ENCODE peak calls at places on chromosomes 12 and 14, in seven cellular contexts. I, N, V, P, H, R and W are unnamed samples.

GRCh38 chr14:51828017-51828797 is 32.2 kb upstream of the GNG2 start:
- DNase-seq in I (no peak), N (peak; percentile 71), V (peak; percentile 57), P (no peak), H (peak; percentile 79), R (no peak), W (peak; percentile 79)

GRCh38 chr14:95830386-95830785 is 46.2 kb upstream of the TUNAR start:
- DNase-seq in I (no peak), N (no peak), V (peak; percentile 82), P (no peak), H (no peak), R (no peak), W (no peak)

GRCh38 chr14:50031534-50032313 is 84.6 kb downstream of the VCPKMT start:
- DNase-seq in I (no peak), N (peak; percentile 24), V (no peak), P (no peak), H (no peak), R (peak; percentile 46), W (no peak)

GRCh38 chr12:16475521-16475920 is 128.1 kb downstream of the MGST1 start:
- DNase-seq in I (no peak), N (no peak), V (no peak), P (no peak), H (no peak), R (no peak), W (no peak)

GRCh38 chr12:78384541-78384940 is 480.0 kb upstream of the SYT1 start:
- DNase-seq in I (no peak), N (no peak), V (no peak), P (no peak), H (no peak), R (no peak), W (no peak)

GRCh38 chr14:105489607-105490317 is 1.3 kb upstream of the TEDC1 start:
- DNase-seq in I (peak; percentile 93), N (peak; percentile 86), V (no peak), P (peak; percentile 94), H (peak; percentile 94), R (peak; percentile 78), W (no peak)

GRCh38 chr14:64082837-64083236 is 211.3 kb downstream of the ESR2 start:
- DNase-seq in I (no peak), N (peak; percentile 45), V (no peak), P (peak; percentile 19), H (no peak), R (no peak), W (no peak)

GRCh38 chr14:74140374-74140850 is 55.7 kb downstream of the LIN52 start:
- DNase-seq in I (peak; percentile 29), N (no peak), V (no peak), P (peak; percentile 79), H (no peak), R (peak; percentile 30), W (no peak)

GRCh38 chr14:69316449-69317391 is 56.8 kb downstream of the GALNT16 start:
- DNase-seq in I (no peak), N (peak; percentile 97), V (no peak), P (peak; percentile 8), H (peak; percentile 44), R (peak; percentile 100), W (peak; percentile 34)

GRCh38 chr12:47237751-47238211 is 158.0 kb upstream of the AMIGO2 start:
- DNase-seq in I (no peak), N (peak; percentile 9), V (no peak), P (no peak), H (no peak), R (peak; percentile 62), W (no peak)

GRCh38 chr12:93442411-93443340 is 929 bp upstream of the UBE2N start:
- DNase-seq in I (no peak), N (no peak), V (no peak), P (no peak), H (peak; percentile 65), R (no peak), W (no peak)

GRCh38 chr12:124856842-124857178 is 6.9 kb downstream of the SCARB1 start:
- DNase-seq in I (no peak), N (no peak), V (no peak), P (no peak), H (no peak), R (no peak), W (no peak)

GRCh38 chr12:124855275-124855957 is 8.2 kb downstream of the SCARB1 start:
- DNase-seq in I (no peak), N (no peak), V (no peak), P (no peak), H (no peak), R (no peak), W (no peak)

GRCh38 chr12:124854637-124855184 is 9.0 kb downstream of the SCARB1 start:
- DNase-seq in I (no peak), N (no peak), V (no peak), P (no peak), H (no peak), R (no peak), W (no peak)

GRCh38 chr12:124857921-124858461 is 5.7 kb downstream of the SCARB1 start:
- DNase-seq in I (no peak), N (no peak), V (no peak), P (no peak), H (no peak), R (no peak), W (no peak)

DNA sequence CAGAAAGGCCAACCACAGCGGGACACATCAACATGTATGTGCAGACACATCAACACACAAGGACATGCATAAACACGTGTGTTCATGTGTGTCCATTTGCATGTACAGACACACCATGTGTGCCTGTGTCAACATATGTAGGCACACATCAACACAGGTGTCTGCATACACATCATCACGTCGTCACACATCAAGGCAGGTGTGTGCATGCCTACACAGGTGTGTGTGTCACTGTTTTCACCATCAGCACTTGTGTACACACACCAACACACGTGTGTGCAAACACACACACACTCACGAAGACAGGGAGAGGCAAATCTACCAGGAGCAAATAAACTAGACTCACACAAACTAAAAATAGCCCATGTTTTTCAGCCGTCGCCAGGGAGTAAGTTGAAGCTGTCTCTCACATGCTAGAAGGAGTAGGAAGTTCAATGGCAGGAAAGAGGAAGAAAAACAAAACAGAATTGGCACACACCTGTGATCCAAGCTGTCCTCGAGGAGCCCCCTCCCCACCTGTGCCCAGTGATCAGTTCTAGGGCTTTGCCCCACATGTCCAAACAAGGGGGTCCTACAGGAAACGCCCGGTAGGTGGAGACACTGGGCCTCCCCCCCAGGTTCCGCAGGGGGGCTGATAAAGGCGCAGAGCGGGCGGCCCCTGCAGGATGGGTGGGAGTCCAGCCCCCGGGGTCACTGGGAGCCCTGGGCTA is 7.4 kb downstream of the SCARB1 start:
- DNase-seq in I (peak; percentile 37), N (no peak), V (no peak), P (no peak), H (no peak), R (no peak), W (no peak)
- TF ChIP-seq CTCF in I (peak; percentile 40), N (peak; percentile 27), V (peak; percentile 34), P (no peak), H (peak; percentile 35), R (no peak), W (no peak)

DNA sequence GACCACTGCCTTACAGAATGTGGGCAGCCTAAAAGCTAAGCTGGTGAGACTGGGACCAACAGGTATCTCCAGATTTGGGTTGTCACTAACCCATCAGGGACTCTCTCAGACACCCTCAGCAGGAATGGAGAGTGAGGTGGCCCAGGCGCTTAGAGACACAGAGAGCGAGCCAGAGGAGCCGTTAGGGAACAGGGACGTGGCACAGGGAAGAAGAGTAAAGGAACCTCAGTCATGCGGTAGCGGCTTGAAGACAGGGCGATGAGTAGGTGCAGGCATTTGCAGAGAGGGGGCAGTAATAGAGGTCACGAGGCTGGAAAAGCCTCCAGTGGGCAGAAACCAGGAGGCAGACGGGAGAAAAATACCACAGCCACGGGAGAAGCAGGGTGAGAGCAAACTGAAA is 158.0 kb upstream of the CCND2 start:
- DNase-seq in I (peak; percentile 75), N (no peak), V (peak; percentile 62), P (no peak), H (peak; percentile 85), R (no peak), W (peak; percentile 41)
- TF ChIP-seq CTCF in I (peak; percentile 60), N (no peak), V (no peak), P (no peak), H (peak; percentile 90), R (no peak), W (no peak)

DNA sequence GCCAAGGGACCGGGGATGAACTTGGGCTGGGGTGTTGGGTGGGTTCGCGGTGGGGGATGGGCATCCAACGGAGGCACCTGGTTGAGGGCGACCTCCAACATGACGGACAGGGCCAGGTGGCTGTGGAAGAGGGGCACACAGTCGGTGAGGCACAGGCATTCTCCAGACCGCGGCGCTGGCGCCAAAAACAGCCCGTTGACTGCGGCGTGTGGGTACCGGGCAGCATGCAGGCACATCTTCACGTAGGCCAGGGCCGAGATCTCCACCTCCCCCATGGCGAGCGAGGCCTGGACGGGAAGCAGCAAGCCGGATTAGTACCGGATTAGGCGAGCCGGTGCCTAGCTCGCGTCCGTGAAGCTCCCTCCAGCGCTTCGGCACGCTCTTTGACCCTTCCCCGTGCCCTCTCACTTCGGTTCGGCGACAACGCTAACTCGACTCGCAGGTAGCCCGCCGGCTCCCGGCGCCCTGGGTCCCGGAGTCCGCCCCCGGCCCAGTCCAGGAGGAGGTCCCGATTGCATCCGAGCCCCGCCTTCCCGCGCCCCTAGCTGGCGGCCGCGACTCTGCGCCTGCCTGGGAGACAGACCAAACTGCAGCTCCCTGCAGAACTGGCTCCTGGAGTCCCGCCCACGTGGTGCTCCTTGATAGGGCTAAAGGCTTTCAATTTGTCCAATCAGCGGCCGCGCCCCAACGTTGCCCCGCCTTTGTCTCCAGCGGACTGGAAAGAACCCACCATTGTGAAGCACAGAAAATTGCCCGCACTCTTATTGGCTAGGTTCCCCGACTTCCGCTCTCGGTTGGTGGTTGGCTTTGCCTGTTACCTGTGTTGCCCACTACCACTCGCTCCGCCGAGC is at the start of gene EMC9:
- DNase-seq in I (peak; percentile 100), N (peak; percentile 100), V (peak; percentile 100), P (peak; percentile 100), H (peak; percentile 100), R (peak; percentile 99), W (peak; percentile 100)
- TF ChIP-seq CTCF in I (peak; percentile 9), N (peak; percentile 23), V (peak; percentile 64), P (peak; percentile 70), H (peak; percentile 70), R (peak; percentile 60), W (peak; percentile 34)

GRCh38 chr12:127964717-127965116 is 302.3 kb upstream of the TMEM132C start:
- DNase-seq in I (peak; percentile 5), N (peak; percentile 39), V (no peak), P (no peak), H (peak; percentile 61), R (peak; percentile 44), W (no peak)
- TF ChIP-seq CTCF in I (peak; percentile 31), N (peak; percentile 54), V (no peak), P (no peak), H (peak; percentile 54), R (peak; percentile 20), W (no peak)

GRCh38 chr14:77707355-77707723 is 484 bp downstream of the ALKBH1 start:
- DNase-seq in I (peak; percentile 33), N (peak; percentile 43), V (no peak), P (peak; percentile 20), H (peak; percentile 63), R (peak; percentile 60), W (no peak)
- TF ChIP-seq CTCF in I (peak; percentile 35), N (peak; percentile 55), V (peak; percentile 40), P (no peak), H (peak; percentile 47), R (peak; percentile 50), W (peak; percentile 86)

GRCh38 chr12:62794218-62794583 is 140.7 kb downstream of the PPM1H start:
- DNase-seq in I (no peak), N (no peak), V (no peak), P (no peak), H (no peak), R (no peak), W (no peak)
- TF ChIP-seq CTCF in I (no peak), N (no peak), V (no peak), P (no peak), H (no peak), R (no peak), W (peak; percentile 76)